ENCODE peak calls at places on chromosome 5, in ten cellular contexts. N is HFF-Myc, Z is GM12864, F is OCI-LY7, Q is AG09319, K is A549, Y is AG10803, D is fibroblast of mammary gland, B is heart left ventricle, O is hepatocyte. W is an unnamed sample.
A peak's percentile ranks its signal among the peaks of the same experiment; 100 is the strongest.

GRCh38 chr5:154384480-154385235 is 61.1 kb upstream of the SAP30L start:
- DNase-seq in N (no peak), O (no peak), D (no peak), Y (no peak), B (no peak), F (peak; percentile 61), Q (no peak), Z (peak; percentile 96), K (no peak), W (peak; percentile 84)

GRCh38 chr5:74667396-74667795 is 17.6 kb upstream of the HEXB start:
- DNase-seq in B (no peak), N (no peak), Y (peak; percentile 47), Z (no peak), D (peak; percentile 33), F (no peak), O (no peak), K (no peak), Q (no peak), W (no peak)

GRCh38 chr5:65440456-65440855 is 41.3 kb downstream of the ADAMTS6 start:
- DNase-seq in Z (no peak), Y (peak; percentile 6), Q (no peak), B (no peak), D (no peak), N (no peak), F (no peak), O (no peak), K (no peak), W (no peak)

GRCh38 chr5:181100121-181101015 is 30.6 kb downstream of the OR2V1 start:
- DNase-seq in Y (peak; percentile 20), F (no peak), Q (no peak), B (no peak), O (no peak), N (no peak), K (no peak), D (peak; percentile 25), Z (no peak), W (no peak)

GRCh38 chr5:15285901-15286583 is 213.9 kb upstream of the FBXL7 start:
- DNase-seq in D (peak; percentile 59), Y (peak; percentile 76), N (peak; percentile 66), K (no peak), Z (no peak), B (peak; percentile 30), O (peak; percentile 30), F (no peak), Q (no peak), W (no peak)

GRCh38 chr5:38208782-38209378 is 49.5 kb upstream of the EGFLAM start:
- DNase-seq in Q (no peak), Z (no peak), F (peak; percentile 16), Y (peak; percentile 46), D (peak; percentile 55), O (peak; percentile 70), B (no peak), N (peak; percentile 7), K (peak; percentile 19), W (no peak)

GRCh38 chr5:60026174-60026573 is 132.6 kb upstream of the PDE4D start:
- DNase-seq in Z (no peak), Y (peak; percentile 43), O (no peak), N (peak; percentile 7), K (peak; percentile 1), D (peak; percentile 0), F (no peak), Q (no peak), B (no peak), W (no peak)

GRCh38 chr5:178389796-178390195 is 157.2 kb upstream of the PHYKPL start:
- DNase-seq in N (no peak), O (no peak), Y (no peak), K (no peak), B (no peak), F (no peak), D (no peak), Z (no peak), Q (no peak), W (no peak)

GRCh38 chr5:89729623-89730390 is 679.7 kb downstream of the CETN3 start:
- DNase-seq in Y (peak; percentile 3), Q (no peak), Z (peak; percentile 13), B (no peak), N (no peak), K (no peak), D (peak; percentile 7), F (no peak), O (peak; percentile 15), W (no peak)

GRCh38 chr5:169701910-169702451 is 64.9 kb downstream of the DOCK2 start:
- DNase-seq in K (no peak), O (peak; percentile 34), Y (peak; percentile 63), B (no peak), Z (no peak), F (peak; percentile 19), N (no peak), Q (no peak), D (peak; percentile 67), W (no peak)

GRCh38 chr5:122465994-122466393 is 154.0 kb downstream of the SNCAIP start:
- DNase-seq in N (no peak), F (no peak), Z (no peak), Q (no peak), O (no peak), B (no peak), Y (no peak), K (no peak), D (no peak), W (no peak)

GRCh38 chr5:122469520-122469919 is 157.5 kb downstream of the SNCAIP start:
- DNase-seq in O (no peak), Q (no peak), K (no peak), B (no peak), N (no peak), D (no peak), Y (no peak), F (no peak), Z (no peak), W (no peak)

GRCh38 chr5:122471031-122471751 is 159.2 kb downstream of the SNCAIP start:
- DNase-seq in F (no peak), O (no peak), Q (no peak), D (no peak), Z (no peak), Y (no peak), N (no peak), K (no peak), B (no peak), W (no peak)

GRCh38 chr5:122470365-122470764 is 158.3 kb downstream of the SNCAIP start:
- DNase-seq in F (no peak), Y (no peak), O (no peak), K (no peak), D (no peak), B (no peak), Z (no peak), Q (no peak), N (no peak), W (no peak)

DNA sequence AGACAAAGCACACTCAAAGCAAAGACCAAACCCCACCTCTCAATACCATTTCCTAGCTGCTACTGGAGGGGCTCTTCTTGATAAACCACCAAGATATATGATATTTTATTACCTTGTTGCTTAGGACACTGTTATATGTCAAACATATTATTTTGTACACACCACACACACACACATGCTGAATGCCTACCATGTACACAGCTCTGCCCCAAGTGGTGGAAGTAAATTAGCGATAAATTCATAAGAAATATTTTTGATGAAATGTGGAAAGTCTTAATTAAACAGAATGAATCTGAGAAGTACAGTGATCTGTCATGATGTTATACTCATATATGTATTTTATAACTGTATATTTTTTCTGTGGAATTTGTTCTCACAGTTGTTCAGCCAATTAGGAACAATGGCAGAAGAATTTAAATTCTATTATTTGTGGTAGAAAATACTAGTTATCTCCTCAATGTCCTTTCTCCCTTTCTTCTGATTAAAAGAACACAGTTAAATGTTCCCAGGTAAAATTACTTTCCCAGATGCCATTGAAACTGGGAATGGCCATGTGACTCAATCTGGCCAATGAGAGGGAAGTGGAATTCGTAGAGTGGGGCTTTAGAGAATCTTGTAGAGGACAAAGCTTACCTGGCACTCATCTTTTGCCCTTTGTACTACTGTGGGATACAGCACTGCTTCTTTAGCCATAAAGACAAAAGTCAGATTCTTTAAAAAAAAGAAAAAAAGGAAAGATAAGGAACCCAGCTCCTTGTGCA is 156.5 kb downstream of the SNCAIP start:
- DNase-seq in Q (no peak), D (no peak), F (no peak), B (no peak), O (no peak), N (no peak), Z (no peak), Y (no peak), K (no peak), W (no peak)
- TF ChIP-seq CTCF in Q (no peak), D (peak; percentile 20), F (no peak), B (no peak), O (no peak), N (no peak), Z (no peak), Y (peak; percentile 18), K (no peak), W (no peak)

DNA sequence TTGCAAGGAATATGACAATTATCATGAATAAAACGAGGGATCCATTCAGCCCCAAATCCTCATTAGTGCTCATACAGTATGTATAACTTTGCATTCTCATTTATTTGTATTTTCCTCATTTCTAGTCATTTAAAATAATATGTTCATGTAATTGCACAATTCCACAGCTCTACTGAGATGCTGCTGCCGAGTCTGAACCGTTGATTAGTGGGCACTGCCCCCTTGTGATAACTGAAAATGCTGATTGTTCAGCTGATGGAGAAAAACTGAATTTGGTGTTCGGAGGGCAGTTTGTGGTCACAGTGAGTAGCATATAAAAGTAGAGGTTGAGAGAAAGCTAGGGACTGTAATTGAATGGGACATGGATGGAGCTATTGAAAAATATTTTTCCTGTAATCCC is 12.2 kb upstream of the GPR151 start:
- DNase-seq in K (no peak), O (no peak), D (no peak), B (no peak), Y (no peak), N (no peak), Z (no peak), F (no peak), Q (no peak), W (no peak)
- TF ChIP-seq CTCF in K (no peak), O (peak; percentile 7), D (peak; percentile 7), B (no peak), Y (no peak), N (no peak), Z (no peak), F (peak; percentile 40), Q (no peak), W (no peak)

GRCh38 chr5:53249529-53249928 is 140.0 kb upstream of the MOCS2 start:
- DNase-seq in K (peak; percentile 6), F (no peak), Z (no peak), B (no peak), Q (peak; percentile 85), O (peak; percentile 22), D (peak; percentile 94), Y (peak; percentile 97), N (peak; percentile 69), W (no peak)
- TF ChIP-seq CTCF in K (no peak), F (no peak), Z (no peak), B (no peak), Q (no peak), O (no peak), D (no peak), Y (no peak), N (no peak), W (no peak)

DNA sequence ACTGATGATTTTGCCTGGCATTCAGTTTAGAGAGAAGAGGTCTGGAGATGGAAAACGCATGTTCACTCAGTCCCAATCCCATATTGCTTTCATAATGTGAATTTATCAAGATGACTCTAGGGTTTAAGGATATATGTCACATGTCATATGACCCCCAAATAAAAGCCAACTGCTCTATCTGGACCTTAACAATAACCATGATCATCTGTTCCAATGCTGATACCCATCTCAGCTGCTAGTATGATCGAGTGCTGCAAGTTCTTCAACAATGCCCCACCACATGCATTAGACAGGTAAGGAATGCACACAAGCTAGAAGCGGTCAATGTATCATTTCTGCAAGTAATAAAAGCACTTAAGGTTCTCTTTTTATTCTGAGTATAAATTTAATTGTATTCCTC is 91.8 kb downstream of the OXCT1 start:
- DNase-seq in D (no peak), Q (no peak), O (no peak), F (no peak), N (no peak), Z (no peak), B (no peak), K (no peak), Y (no peak), W (no peak)
- TF ChIP-seq CTCF in D (no peak), Q (no peak), O (no peak), F (no peak), N (no peak), Z (no peak), B (no peak), K (no peak), Y (no peak), W (no peak)